ENCODE peak calls at places on chromosome 14, in five cellular contexts. One of them, this sample, is unnamed.
A peak's percentile ranks its signal among the peaks of the same experiment; 100 is the strongest.

GRCh38 chr14:22569106-22569748 is 19.8 kb downstream of the DAD1 start:
- DNase-seq in left cardiac atrium: no peak
- DNase-seq in substantia nigra: no peak
- DNase-seq in IMR-90: peak; percentile 57
- DNase-seq in OCI-LY7: no peak
- DNase-seq in this sample: no peak

GRCh38 chr14:33592298-33592697 is 358.6 kb downstream of the EGLN3 start:
- DNase-seq in left cardiac atrium: no peak
- DNase-seq in substantia nigra: no peak
- DNase-seq in IMR-90: no peak
- DNase-seq in OCI-LY7: no peak
- DNase-seq in this sample: no peak

GRCh38 chr14:103692159-103692558 is 23.1 kb downstream of the XRCC3 start:
- DNase-seq in left cardiac atrium: no peak
- DNase-seq in substantia nigra: no peak
- DNase-seq in IMR-90: no peak
- DNase-seq in OCI-LY7: peak; percentile 73
- DNase-seq in this sample: no peak

GRCh38 chr14:86915416-86915815 is 1077.6 kb downstream of the GALC start:
- DNase-seq in left cardiac atrium: no peak
- DNase-seq in substantia nigra: no peak
- DNase-seq in IMR-90: peak; percentile 47
- DNase-seq in OCI-LY7: no peak
- DNase-seq in this sample: no peak

GRCh38 chr14:93369393-93370266 is 22.6 kb downstream of the COX8C start:
- DNase-seq in left cardiac atrium: no peak
- DNase-seq in substantia nigra: no peak
- DNase-seq in IMR-90: no peak
- DNase-seq in OCI-LY7: peak; percentile 34
- DNase-seq in this sample: peak; percentile 80

GRCh38 chr14:102759416-102759815 is 17.8 kb upstream of the TRAF3 start:
- DNase-seq in left cardiac atrium: no peak
- DNase-seq in substantia nigra: no peak
- DNase-seq in IMR-90: no peak
- DNase-seq in OCI-LY7: no peak
- DNase-seq in this sample: no peak

GRCh38 chr14:36207500-36207899 is 31.0 kb upstream of the PTCSC3 start:
- DNase-seq in left cardiac atrium: no peak
- DNase-seq in substantia nigra: no peak
- DNase-seq in IMR-90: peak; percentile 10
- DNase-seq in OCI-LY7: no peak
- DNase-seq in this sample: peak; percentile 34

GRCh38 chr14:23252420-23253333 is 14.9 kb downstream of the RNF212B start:
- DNase-seq in left cardiac atrium: no peak
- DNase-seq in substantia nigra: no peak
- DNase-seq in IMR-90: no peak
- DNase-seq in OCI-LY7: no peak
- DNase-seq in this sample: no peak

GRCh38 chr14:96408608-96409007 is 16.7 kb downstream of the AK7 start:
- DNase-seq in left cardiac atrium: no peak
- DNase-seq in substantia nigra: no peak
- DNase-seq in IMR-90: no peak
- DNase-seq in OCI-LY7: no peak
- DNase-seq in this sample: no peak

GRCh38 chr14:74913986-74914573 is 9.0 kb downstream of the RPS6KL1 start:
- DNase-seq in left cardiac atrium: peak; percentile 80
- DNase-seq in substantia nigra: peak; percentile 69
- DNase-seq in IMR-90: peak; percentile 77
- DNase-seq in OCI-LY7: peak; percentile 59
- DNase-seq in this sample: peak; percentile 58

GRCh38 chr14:52769889-52770288 is 21.5 kb downstream of the GNPNAT1 start:
- DNase-seq in left cardiac atrium: no peak
- DNase-seq in substantia nigra: no peak
- DNase-seq in IMR-90: no peak
- DNase-seq in OCI-LY7: no peak
- DNase-seq in this sample: no peak

GRCh38 chr14:31990959-31991541 is 86.1 kb upstream of the ARHGAP5 start:
- DNase-seq in left cardiac atrium: no peak
- DNase-seq in substantia nigra: no peak
- DNase-seq in IMR-90: no peak
- DNase-seq in OCI-LY7: no peak
- DNase-seq in this sample: no peak

GRCh38 chr14:74720526-74720925 is 7.6 kb downstream of the FCF1 start:
- DNase-seq in left cardiac atrium: no peak
- DNase-seq in substantia nigra: no peak
- DNase-seq in IMR-90: peak; percentile 90
- DNase-seq in OCI-LY7: no peak
- DNase-seq in this sample: no peak

GRCh38 chr14:106436310-106436905 is 910.0 kb downstream of the TMEM121 start:
- DNase-seq in left cardiac atrium: no peak
- DNase-seq in substantia nigra: no peak
- DNase-seq in IMR-90: no peak
- DNase-seq in OCI-LY7: peak; percentile 42
- DNase-seq in this sample: peak; percentile 62

GRCh38 chr14:47039336-47039735 is 387.8 kb upstream of the RPL10L start:
- DNase-seq in left cardiac atrium: no peak
- DNase-seq in substantia nigra: no peak
- DNase-seq in IMR-90: no peak
- DNase-seq in OCI-LY7: no peak
- DNase-seq in this sample: no peak

GRCh38 chr14:99601301-99601945 is 2.6 kb downstream of the CCDC85C start:
- DNase-seq in left cardiac atrium: no peak
- DNase-seq in substantia nigra: peak; percentile 37
- DNase-seq in IMR-90: peak; percentile 65
- DNase-seq in OCI-LY7: no peak
- DNase-seq in this sample: no peak

GRCh38 chr14:104294628-104294982 is 156.2 kb downstream of the KIF26A start:
- DNase-seq in left cardiac atrium: peak; percentile 50
- DNase-seq in substantia nigra: no peak
- DNase-seq in IMR-90: no peak
- DNase-seq in OCI-LY7: no peak
- DNase-seq in this sample: no peak

GRCh38 chr14:22178330-22178981 is 410.6 kb downstream of the DAD1 start:
- DNase-seq in left cardiac atrium: no peak
- DNase-seq in substantia nigra: no peak
- DNase-seq in IMR-90: peak; percentile 20
- DNase-seq in OCI-LY7: no peak
- DNase-seq in this sample: no peak

GRCh38 chr14:48970995-48971394 is 615.2 kb downstream of the RPS29 start:
- DNase-seq in left cardiac atrium: no peak
- DNase-seq in substantia nigra: no peak
- DNase-seq in IMR-90: peak; percentile 34
- DNase-seq in OCI-LY7: no peak
- DNase-seq in this sample: no peak

GRCh38 chr14:39318574-39318973 is 84.9 kb downstream of the MIA2 start:
- DNase-seq in left cardiac atrium: no peak
- DNase-seq in substantia nigra: no peak
- DNase-seq in IMR-90: peak; percentile 23
- DNase-seq in OCI-LY7: no peak
- DNase-seq in this sample: no peak

GRCh38 chr14:75800792-75801191 is 139.7 kb downstream of the TTLL5 start:
- DNase-seq in left cardiac atrium: no peak
- DNase-seq in substantia nigra: no peak
- DNase-seq in IMR-90: no peak
- DNase-seq in OCI-LY7: no peak
- DNase-seq in this sample: no peak